ENCODE peak calls at places on chromosomes 2 and 18, in ten cellular contexts. I is heart left ventricle; C is CD8-positive, alpha-beta T cell; F is transverse colon; J is mucosa of descending colon; D is GM12878; W is H1; Q is GM10248; G is fibroblast of pulmonary artery; L is AG09319. K is an unnamed sample.

GRCh38 chr2:28656937-28657615 is 94.6 kb upstream of the PPP1CB start:
- DNase-seq in I (no peak), C (no peak), F (peak), J (peak), D (no peak), W (no peak), Q (no peak), G (no peak), L (no peak), K (no peak)

GRCh38 chr2:83689402-83689801 is 769.7 kb downstream of the SUCLG1 start:
- DNase-seq in I (no peak), C (no peak), F (no peak), J (no peak), D (no peak), W (no peak), Q (no peak), G (no peak), L (no peak), K (no peak)

GRCh38 chr2:226902041-226902972 is 66.5 kb downstream of the RHBDD1 start:
- DNase-seq in I (no peak), C (no peak), F (no peak), J (no peak), D (no peak), W (no peak), Q (no peak), G (peak), L (no peak), K (no peak)

GRCh38 chr2:121520641-121520994 is 10.1 kb upstream of the RNU4ATAC start:
- DNase-seq in I (no peak), C (no peak), F (no peak), J (no peak), D (no peak), W (no peak), Q (no peak), G (no peak), L (no peak), K (no peak)

GRCh38 chr2:48039209-48039990 is 133.1 kb upstream of the FBXO11 start:
- DNase-seq in I (no peak), C (no peak), F (no peak), J (no peak), D (no peak), W (no peak), Q (no peak), G (no peak), L (no peak), K (no peak)

GRCh38 chr2:105179469-105180372 is 61.8 kb upstream of the GPR45 start:
- DNase-seq in I (no peak), C (no peak), F (peak), J (peak), D (no peak), W (no peak), Q (peak), G (peak), L (peak), K (no peak)

GRCh38 chr2:193566276-193566675 is 1371.5 kb upstream of the TMEFF2 start:
- DNase-seq in I (no peak), C (no peak), F (no peak), J (no peak), D (no peak), W (no peak), Q (no peak), G (peak), L (no peak), K (no peak)

GRCh38 chr2:152513681-152514080 is 178.7 kb downstream of the FMNL2 start:
- DNase-seq in I (no peak), C (no peak), F (no peak), J (no peak), D (no peak), W (no peak), Q (no peak), G (peak), L (no peak), K (no peak)

GRCh38 chr18:47898055-47898454 is 32.4 kb downstream of the SMAD2 start:
- DNase-seq in I (no peak), C (no peak), F (no peak), J (no peak), D (no peak), W (no peak), Q (no peak), G (no peak), L (no peak), K (no peak)

GRCh38 chr2:88692187-88692586 is 714 bp downstream of the RPIA start:
- DNase-seq in I (no peak), C (peak), F (peak), J (peak), D (no peak), W (no peak), Q (peak), G (peak), L (no peak), K (no peak)

GRCh38 chr18:48408111-48408726 is 964 bp downstream of the ZBTB7C start:
- DNase-seq in I (peak), C (no peak), F (no peak), J (no peak), D (no peak), W (no peak), Q (no peak), G (no peak), L (no peak), K (no peak)

GRCh38 chr2:36277146-36277808 is 78.3 kb upstream of the CRIM1 start:
- DNase-seq in I (no peak), C (no peak), F (no peak), J (no peak), D (no peak), W (no peak), Q (no peak), G (peak), L (no peak), K (no peak)

GRCh38 chr2:46179037-46179621 is 118.1 kb upstream of the EPAS1 start:
- DNase-seq in I (peak), C (peak), F (peak), J (peak), D (peak), W (no peak), Q (peak), G (peak), L (peak), K (no peak)

GRCh38 chr18:31301201-31301655 is 16.7 kb upstream of the DSG1 start:
- DNase-seq in I (no peak), C (no peak), F (no peak), J (peak), D (no peak), W (peak), Q (no peak), G (peak), L (no peak), K (no peak)

GRCh38 chr18:43965691-43966090 is 688.4 kb upstream of the SYT4 start:
- DNase-seq in I (no peak), C (no peak), F (no peak), J (no peak), D (no peak), W (no peak), Q (no peak), G (no peak), L (no peak), K (no peak)

GRCh38 chr2:149832256-149832655 is 244.7 kb upstream of the MMADHC start:
- DNase-seq in I (no peak), C (no peak), F (no peak), J (no peak), D (no peak), W (no peak), Q (no peak), G (no peak), L (no peak), K (no peak)

GRCh38 chr2:17979707-17980106 is 101.2 kb downstream of the KCNS3 start:
- DNase-seq in I (no peak), C (no peak), F (no peak), J (no peak), D (no peak), W (no peak), Q (no peak), G (no peak), L (no peak), K (no peak)

GRCh38 chr18:8389391-8390340 is 219.6 kb upstream of the RAB12 start:
- DNase-seq in I (no peak), C (no peak), F (peak), J (peak), D (no peak), W (peak), Q (peak), G (peak), L (peak), K (peak)

GRCh38 chr2:234392230-234392629 is 104.7 kb downstream of the ARL4C start:
- DNase-seq in I (no peak), C (no peak), F (no peak), J (no peak), D (no peak), W (no peak), Q (no peak), G (no peak), L (no peak), K (no peak)

GRCh38 chr2:237723613-237724012 is 75.0 kb upstream of the RBM44 start:
- DNase-seq in I (no peak), C (no peak), F (peak), J (peak), D (no peak), W (no peak), Q (peak), G (no peak), L (no peak), K (peak)

GRCh38 chr2:152505495-152505906 is 170.5 kb downstream of the FMNL2 start:
- DNase-seq in I (peak), C (no peak), F (no peak), J (peak), D (peak), W (no peak), Q (peak), G (peak), L (no peak), K (no peak)

GRCh38 chr2:182650704-182651103 is 65.4 kb upstream of the DNAJC10 start:
- DNase-seq in I (no peak), C (no peak), F (no peak), J (no peak), D (no peak), W (no peak), Q (no peak), G (peak), L (peak), K (no peak)

GRCh38 chr2:238096311-238097011 is 3.7 kb upstream of the ESPNL start:
- DNase-seq in I (peak), C (no peak), F (no peak), J (no peak), D (no peak), W (no peak), Q (no peak), G (no peak), L (no peak), K (peak)

GRCh38 chr2:171347591-171348032 is 86.2 kb downstream of the METTL8 start:
- DNase-seq in I (no peak), C (no peak), F (no peak), J (no peak), D (no peak), W (no peak), Q (peak), G (peak), L (peak), K (no peak)

GRCh38 chr2:67510745-67511144 is 113.6 kb downstream of the ETAA1 start:
- DNase-seq in I (no peak), C (no peak), F (no peak), J (no peak), D (no peak), W (no peak), Q (no peak), G (peak), L (no peak), K (no peak)

GRCh38 chr2:195737531-195738162 is 80.6 kb downstream of the SLC39A10 start:
- DNase-seq in I (no peak), C (no peak), F (no peak), J (no peak), D (no peak), W (no peak), Q (no peak), G (peak), L (no peak), K (no peak)

GRCh38 chr18:10454800-10455550 is 540 bp downstream of the APCDD1 start:
- DNase-seq in I (peak), C (no peak), F (no peak), J (peak), D (no peak), W (no peak), Q (no peak), G (no peak), L (no peak), K (no peak)

GRCh38 chr18:8895987-8896619 is 190.7 kb downstream of the MTCL1 start:
- DNase-seq in I (no peak), C (no peak), F (no peak), J (no peak), D (no peak), W (no peak), Q (no peak), G (peak), L (peak), K (no peak)

GRCh38 chr2:113337809-113338208 is 59.1 kb upstream of the PAX8 start:
- DNase-seq in I (no peak), C (no peak), F (no peak), J (no peak), D (no peak), W (no peak), Q (no peak), G (no peak), L (no peak), K (no peak)
- TF ChIP-seq CTCF in I (no peak), C (no peak), F (no peak), J (no peak), D (no peak), W (no peak), Q (no peak), G (no peak), L (no peak), K (no peak)

GRCh38 chr2:116094196-116094595 is 1651.8 kb downstream of the DPP10 start:
- DNase-seq in I (no peak), C (no peak), F (no peak), J (no peak), D (no peak), W (peak), Q (no peak), G (no peak), L (no peak), K (no peak)
- TF ChIP-seq CTCF in I (no peak), C (no peak), F (no peak), J (no peak), D (no peak), W (peak), Q (no peak), G (no peak), L (no peak), K (no peak)

GRCh38 chr18:61669320-61669719 is 223.5 kb downstream of the RNF152 start:
- DNase-seq in I (no peak), C (no peak), F (no peak), J (no peak), D (no peak), W (no peak), Q (no peak), G (peak), L (no peak), K (no peak)
- TF ChIP-seq CTCF in I (no peak), C (no peak), F (no peak), J (no peak), D (no peak), W (no peak), Q (no peak), G (no peak), L (no peak), K (no peak)

GRCh38 chr18:66616523-66616983 is 12.7 kb upstream of the CDH19 start:
- DNase-seq in I (no peak), C (no peak), F (no peak), J (peak), D (no peak), W (no peak), Q (no peak), G (peak), L (no peak), K (no peak)
- TF ChIP-seq CTCF in I (peak), C (no peak), F (no peak), J (peak), D (peak), W (peak), Q (peak), G (peak), L (no peak), K (peak)

GRCh38 chr18:55007582-55007981 is 48.3 kb upstream of the CCDC68 start:
- DNase-seq in I (no peak), C (no peak), F (no peak), J (no peak), D (no peak), W (no peak), Q (no peak), G (no peak), L (no peak), K (no peak)

GRCh38 chr18:55000529-55000928 is 41.3 kb upstream of the CCDC68 start:
- DNase-seq in I (no peak), C (no peak), F (no peak), J (no peak), D (no peak), W (no peak), Q (no peak), G (no peak), L (no peak), K (no peak)

GRCh38 chr18:55002261-55002660 is 43.0 kb upstream of the CCDC68 start:
- DNase-seq in I (no peak), C (no peak), F (no peak), J (no peak), D (no peak), W (no peak), Q (no peak), G (no peak), L (no peak), K (no peak)

GRCh38 chr18:55001625-55002024 is 42.4 kb upstream of the CCDC68 start:
- DNase-seq in I (no peak), C (no peak), F (no peak), J (no peak), D (no peak), W (no peak), Q (no peak), G (no peak), L (no peak), K (no peak)

GRCh38 chr18:55003695-55004094 is 44.4 kb upstream of the CCDC68 start:
- DNase-seq in I (no peak), C (no peak), F (no peak), J (no peak), D (no peak), W (no peak), Q (no peak), G (no peak), L (no peak), K (no peak)
- TF ChIP-seq CTCF in I (no peak), C (no peak), F (no peak), J (no peak), D (no peak), W (no peak), Q (no peak), G (no peak), L (no peak), K (no peak)

GRCh38 chr2:116804901-116805300 is 1009.6 kb upstream of the DDX18 start:
- DNase-seq in I (no peak), C (no peak), F (peak), J (peak), D (no peak), W (no peak), Q (no peak), G (no peak), L (no peak), K (no peak)

GRCh38 chr2:116802671-116803070 is 1011.8 kb upstream of the DDX18 start:
- DNase-seq in I (no peak), C (no peak), F (no peak), J (no peak), D (no peak), W (no peak), Q (no peak), G (no peak), L (no peak), K (no peak)
- TF ChIP-seq CTCF in I (no peak), C (no peak), F (no peak), J (no peak), D (no peak), W (no peak), Q (no peak), G (no peak), L (no peak), K (no peak)

DNA sequence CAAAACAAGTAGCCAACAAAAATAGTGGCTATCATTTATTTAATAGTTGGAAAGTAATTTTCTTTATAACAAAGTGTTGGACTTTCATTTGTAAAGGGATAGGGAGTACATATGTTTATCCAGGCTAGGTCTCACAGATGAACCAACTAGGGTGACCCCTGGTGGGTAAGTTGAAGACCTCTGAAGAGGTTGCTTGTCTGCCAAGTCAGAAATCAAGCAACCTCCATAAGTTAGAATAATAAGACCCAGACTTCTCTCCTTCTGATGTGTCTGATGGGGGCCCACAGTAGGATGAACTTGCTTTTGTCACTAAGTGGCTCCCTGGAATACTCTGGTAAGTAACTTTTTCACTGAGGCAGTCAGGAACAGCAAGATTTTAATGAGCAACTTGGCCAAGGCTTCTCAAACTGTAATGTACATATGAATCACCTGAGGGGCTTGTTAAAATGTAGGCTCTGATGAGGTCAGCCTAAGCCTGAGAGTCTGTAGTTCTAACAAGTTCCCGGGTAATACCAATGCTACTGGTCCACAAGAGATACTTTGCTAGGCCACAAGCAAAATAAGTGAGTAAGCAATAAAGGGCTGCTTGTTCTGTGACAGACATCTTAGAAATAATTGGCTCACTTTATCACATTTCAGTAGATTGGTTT is 319.6 kb downstream of the PIK3C3 start:
- DNase-seq in I (no peak), C (no peak), F (no peak), J (no peak), D (no peak), W (no peak), Q (peak), G (peak), L (no peak), K (no peak)
- TF ChIP-seq CTCF in I (peak), C (no peak), F (no peak), J (no peak), D (peak), W (peak), Q (peak), G (peak), L (no peak), K (peak)

DNA sequence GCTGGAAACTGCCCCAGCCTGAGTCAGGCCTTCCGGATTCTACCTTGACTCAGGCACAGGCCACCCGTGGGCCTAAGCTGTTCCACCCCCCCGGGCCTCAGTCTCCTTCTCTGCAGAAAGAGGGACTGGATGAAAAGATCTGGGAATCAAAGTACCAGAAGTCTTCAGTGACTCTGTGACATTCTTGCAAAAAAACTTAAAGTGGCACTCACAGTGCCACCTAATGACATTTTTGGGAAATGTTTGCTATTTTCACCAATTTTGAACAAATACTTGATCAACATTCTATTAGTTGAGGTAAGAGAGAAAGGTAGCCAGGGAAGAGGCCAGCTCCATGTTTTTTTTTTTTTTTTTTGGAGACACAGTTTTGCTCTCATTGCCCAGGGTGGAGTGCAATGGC is 48.3 kb upstream of the ACAA2 start:
- DNase-seq in I (no peak), C (no peak), F (no peak), J (no peak), D (no peak), W (no peak), Q (no peak), G (peak), L (no peak), K (no peak)
- TF ChIP-seq CTCF in I (peak), C (peak), F (no peak), J (no peak), D (peak), W (peak), Q (peak), G (peak), L (peak), K (peak)

DNA sequence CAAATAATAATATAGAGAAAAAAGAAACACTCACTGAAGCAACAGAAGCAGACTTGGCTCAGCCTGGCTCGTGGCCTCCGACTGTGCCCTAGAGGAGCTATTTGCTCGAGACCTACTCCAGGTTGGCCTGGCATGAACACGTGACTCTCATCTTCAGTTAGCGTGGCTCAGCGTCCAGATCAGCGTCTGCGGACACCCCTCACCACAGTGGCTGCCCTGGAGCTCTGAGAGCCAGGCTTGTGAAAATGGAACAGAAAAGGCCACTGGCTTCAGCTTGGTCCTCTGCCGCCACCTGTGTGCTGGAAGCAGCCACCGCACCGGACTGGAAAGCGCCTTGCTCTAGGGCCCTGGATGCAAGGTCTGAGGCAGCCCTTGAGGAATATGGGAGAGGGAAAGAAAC is 1184.0 kb upstream of the GYPC start:
- DNase-seq in I (no peak), C (no peak), F (peak), J (peak), D (no peak), W (peak), Q (peak), G (peak), L (no peak), K (no peak)
- TF ChIP-seq CTCF in I (no peak), C (no peak), F (peak), J (no peak), D (peak), W (peak), Q (peak), G (peak), L (peak), K (peak)

K was measured in D721Med.